ENCODE peak calls at places on chromosome 14, in five cellular contexts. One of them, this sample, is unnamed.

GRCh38 chr14:104956290-104956890 is 21.8 kb downstream of the AHNAK2 start:
- DNase-seq in cardiac fibroblast: no peak
- DNase-seq in GM12865: no peak
- DNase-seq in NB4: no peak
- DNase-seq in smooth muscle cell of the brain vasculature: no peak
- DNase-seq in this sample: no peak

GRCh38 chr14:95134304-95134933 is 22.9 kb downstream of the DICER1 start:
- DNase-seq in NB4: no peak
- DNase-seq in smooth muscle cell of the brain vasculature: no peak
- DNase-seq in GM12865: no peak
- DNase-seq in cardiac fibroblast: peak
- DNase-seq in this sample: no peak

GRCh38 chr14:54696998-54697397 is 130.1 kb downstream of the SAMD4A start:
- DNase-seq in GM12865: no peak
- DNase-seq in smooth muscle cell of the brain vasculature: no peak
- DNase-seq in cardiac fibroblast: no peak
- DNase-seq in NB4: no peak
- DNase-seq in this sample: no peak

GRCh38 chr14:100369019-100369418 is 45.9 kb downstream of the SLC25A47 start:
- DNase-seq in cardiac fibroblast: no peak
- DNase-seq in smooth muscle cell of the brain vasculature: no peak
- DNase-seq in GM12865: no peak
- DNase-seq in NB4: no peak
- DNase-seq in this sample: no peak

GRCh38 chr14:55336161-55336560 is 64.9 kb downstream of the FBXO34 start:
- DNase-seq in smooth muscle cell of the brain vasculature: no peak
- DNase-seq in GM12865: no peak
- DNase-seq in cardiac fibroblast: no peak
- DNase-seq in NB4: no peak
- DNase-seq in this sample: no peak

GRCh38 chr14:36226164-36226563 is 49.6 kb upstream of the PTCSC3 start:
- DNase-seq in GM12865: no peak
- DNase-seq in cardiac fibroblast: no peak
- DNase-seq in smooth muscle cell of the brain vasculature: no peak
- DNase-seq in NB4: no peak
- DNase-seq in this sample: no peak

GRCh38 chr14:36859119-36859518 is 197.5 kb downstream of the PAX9 start:
- DNase-seq in NB4: no peak
- DNase-seq in cardiac fibroblast: no peak
- DNase-seq in GM12865: no peak
- DNase-seq in smooth muscle cell of the brain vasculature: no peak
- DNase-seq in this sample: no peak

GRCh38 chr14:78737116-78737515 is 566.9 kb downstream of the NRXN3 start:
- DNase-seq in smooth muscle cell of the brain vasculature: no peak
- DNase-seq in NB4: no peak
- DNase-seq in cardiac fibroblast: no peak
- DNase-seq in GM12865: no peak
- DNase-seq in this sample: no peak

GRCh38 chr14:106436310-106436905 is 910.0 kb downstream of the TMEM121 start:
- DNase-seq in GM12865: peak
- DNase-seq in smooth muscle cell of the brain vasculature: no peak
- DNase-seq in NB4: peak
- DNase-seq in cardiac fibroblast: peak
- DNase-seq in this sample: no peak

GRCh38 chr14:72186461-72187035 is 254.3 kb downstream of the RGS6 start:
- DNase-seq in GM12865: no peak
- DNase-seq in smooth muscle cell of the brain vasculature: no peak
- DNase-seq in NB4: no peak
- DNase-seq in cardiac fibroblast: no peak
- DNase-seq in this sample: no peak

GRCh38 chr14:66078031-66078430 is 408.1 kb upstream of the CCDC196 start:
- DNase-seq in NB4: no peak
- DNase-seq in cardiac fibroblast: no peak
- DNase-seq in smooth muscle cell of the brain vasculature: no peak
- DNase-seq in GM12865: no peak
- DNase-seq in this sample: no peak

GRCh38 chr14:33932526-33933292 is 18.2 kb downstream of the EGLN3 start:
- DNase-seq in smooth muscle cell of the brain vasculature: no peak
- DNase-seq in NB4: no peak
- DNase-seq in cardiac fibroblast: no peak
- DNase-seq in GM12865: no peak
- DNase-seq in this sample: no peak

GRCh38 chr14:73427516-73428264 is 30.7 kb downstream of the NUMB start:
- DNase-seq in GM12865: no peak
- DNase-seq in cardiac fibroblast: peak
- DNase-seq in NB4: no peak
- DNase-seq in smooth muscle cell of the brain vasculature: no peak
- DNase-seq in this sample: no peak

GRCh38 chr14:69291891-69292586 is 32.1 kb downstream of the GALNT16 start:
- DNase-seq in GM12865: no peak
- DNase-seq in cardiac fibroblast: no peak
- DNase-seq in NB4: no peak
- DNase-seq in smooth muscle cell of the brain vasculature: no peak
- DNase-seq in this sample: no peak

GRCh38 chr14:52342849-52343606 is 28.9 kb downstream of the PTGER2 start:
- DNase-seq in cardiac fibroblast: peak
- DNase-seq in GM12865: no peak
- DNase-seq in smooth muscle cell of the brain vasculature: no peak
- DNase-seq in NB4: no peak
- DNase-seq in this sample: no peak

GRCh38 chr14:60723218-60724079 is 702 bp downstream of the SIX4 start:
- DNase-seq in cardiac fibroblast: peak
- DNase-seq in GM12865: peak
- DNase-seq in smooth muscle cell of the brain vasculature: no peak
- DNase-seq in NB4: peak
- DNase-seq in this sample: no peak

GRCh38 chr14:99427632-99428315 is 52.9 kb downstream of the SETD3 start:
- DNase-seq in cardiac fibroblast: peak
- DNase-seq in GM12865: no peak
- DNase-seq in NB4: no peak
- DNase-seq in smooth muscle cell of the brain vasculature: no peak
- DNase-seq in this sample: no peak

This sample was measured in glomerular endothelial cell.